ENCODE peak calls at places on chromosomes 11 and 22, in nine cellular contexts. One of them, this sample, is unnamed.

GRCh38 chr22:35070451-35071093 is 4.6 kb downstream of the ISX start:
- DNase-seq in DND-41: no peak
- DNase-seq in stimulated activated CD4-positive, alpha-beta T cell treated with anti-CD3 and anti-CD28 coated beads, Interleukin-1b, Interleukin-23, amount 100 ng/mL, for 24 hours: no peak
- DNase-seq in activated CD4-positive, alpha-beta memory T cell treated with anti-CD3 and anti-CD28 coated beads, Interleukin-2, amount 10 ng/mL, durations not matched to agents 7 days and 5 days: no peak
- DNase-seq in ELF-1: no peak
- DNase-seq in SK-N-SH: no peak
- DNase-seq in activated CD4-positive, alpha-beta T cell treated with anti-CD3 and anti-CD28 coated beads for 48 hours: no peak
- DNase-seq in astrocyte of the spinal cord: no peak
- DNase-seq in GM23338: no peak
- DNase-seq in this sample: no peak

GRCh38 chr11:132895340-132895739 is 637.0 kb downstream of the OPCML start:
- DNase-seq in DND-41: no peak
- DNase-seq in stimulated activated CD4-positive, alpha-beta T cell treated with anti-CD3 and anti-CD28 coated beads, Interleukin-1b, Interleukin-23, amount 100 ng/mL, for 24 hours: no peak
- DNase-seq in activated CD4-positive, alpha-beta memory T cell treated with anti-CD3 and anti-CD28 coated beads, Interleukin-2, amount 10 ng/mL, durations not matched to agents 7 days and 5 days: no peak
- DNase-seq in ELF-1: no peak
- DNase-seq in SK-N-SH: no peak
- DNase-seq in activated CD4-positive, alpha-beta T cell treated with anti-CD3 and anti-CD28 coated beads for 48 hours: no peak
- DNase-seq in astrocyte of the spinal cord: peak; percentile 73
- DNase-seq in GM23338: no peak
- DNase-seq in this sample: peak; percentile 83

GRCh38 chr11:93817426-93818348 is 32.7 kb downstream of the VSTM5 start:
- DNase-seq in DND-41: no peak
- DNase-seq in stimulated activated CD4-positive, alpha-beta T cell treated with anti-CD3 and anti-CD28 coated beads, Interleukin-1b, Interleukin-23, amount 100 ng/mL, for 24 hours: no peak
- DNase-seq in activated CD4-positive, alpha-beta memory T cell treated with anti-CD3 and anti-CD28 coated beads, Interleukin-2, amount 10 ng/mL, durations not matched to agents 7 days and 5 days: no peak
- DNase-seq in ELF-1: peak; percentile 60
- DNase-seq in SK-N-SH: no peak
- DNase-seq in activated CD4-positive, alpha-beta T cell treated with anti-CD3 and anti-CD28 coated beads for 48 hours: no peak
- DNase-seq in astrocyte of the spinal cord: no peak
- DNase-seq in GM23338: no peak
- DNase-seq in this sample: no peak

GRCh38 chr11:116725434-116726221 is 47.2 kb downstream of the BUD13 start:
- DNase-seq in DND-41: no peak
- DNase-seq in stimulated activated CD4-positive, alpha-beta T cell treated with anti-CD3 and anti-CD28 coated beads, Interleukin-1b, Interleukin-23, amount 100 ng/mL, for 24 hours: no peak
- DNase-seq in activated CD4-positive, alpha-beta memory T cell treated with anti-CD3 and anti-CD28 coated beads, Interleukin-2, amount 10 ng/mL, durations not matched to agents 7 days and 5 days: no peak
- DNase-seq in ELF-1: peak; percentile 58
- DNase-seq in SK-N-SH: no peak
- DNase-seq in activated CD4-positive, alpha-beta T cell treated with anti-CD3 and anti-CD28 coated beads for 48 hours: no peak
- DNase-seq in astrocyte of the spinal cord: no peak
- DNase-seq in GM23338: peak; percentile 32
- DNase-seq in this sample: peak; percentile 57

GRCh38 chr11:104970756-104971155 is 2.4 kb upstream of the CASP4 start:
- DNase-seq in DND-41: no peak
- DNase-seq in stimulated activated CD4-positive, alpha-beta T cell treated with anti-CD3 and anti-CD28 coated beads, Interleukin-1b, Interleukin-23, amount 100 ng/mL, for 24 hours: no peak
- DNase-seq in activated CD4-positive, alpha-beta memory T cell treated with anti-CD3 and anti-CD28 coated beads, Interleukin-2, amount 10 ng/mL, durations not matched to agents 7 days and 5 days: no peak
- DNase-seq in ELF-1: no peak
- DNase-seq in SK-N-SH: no peak
- DNase-seq in activated CD4-positive, alpha-beta T cell treated with anti-CD3 and anti-CD28 coated beads for 48 hours: no peak
- DNase-seq in astrocyte of the spinal cord: no peak
- DNase-seq in GM23338: no peak
- DNase-seq in this sample: no peak

GRCh38 chr22:43529954-43530863 is 118.4 kb downstream of the MPPED1 start:
- DNase-seq in DND-41: no peak
- DNase-seq in stimulated activated CD4-positive, alpha-beta T cell treated with anti-CD3 and anti-CD28 coated beads, Interleukin-1b, Interleukin-23, amount 100 ng/mL, for 24 hours: no peak
- DNase-seq in activated CD4-positive, alpha-beta memory T cell treated with anti-CD3 and anti-CD28 coated beads, Interleukin-2, amount 10 ng/mL, durations not matched to agents 7 days and 5 days: no peak
- DNase-seq in ELF-1: peak; percentile 35
- DNase-seq in SK-N-SH: no peak
- DNase-seq in activated CD4-positive, alpha-beta T cell treated with anti-CD3 and anti-CD28 coated beads for 48 hours: no peak
- DNase-seq in astrocyte of the spinal cord: no peak
- DNase-seq in GM23338: no peak
- DNase-seq in this sample: no peak

GRCh38 chr11:130699561-130699960 is 216.7 kb downstream of the SNX19 start:
- DNase-seq in DND-41: no peak
- DNase-seq in stimulated activated CD4-positive, alpha-beta T cell treated with anti-CD3 and anti-CD28 coated beads, Interleukin-1b, Interleukin-23, amount 100 ng/mL, for 24 hours: no peak
- DNase-seq in activated CD4-positive, alpha-beta memory T cell treated with anti-CD3 and anti-CD28 coated beads, Interleukin-2, amount 10 ng/mL, durations not matched to agents 7 days and 5 days: no peak
- DNase-seq in ELF-1: no peak
- DNase-seq in SK-N-SH: no peak
- DNase-seq in activated CD4-positive, alpha-beta T cell treated with anti-CD3 and anti-CD28 coated beads for 48 hours: no peak
- DNase-seq in astrocyte of the spinal cord: no peak
- DNase-seq in GM23338: no peak
- DNase-seq in this sample: no peak

GRCh38 chr11:6156628-6157367 is 13.3 kb downstream of the OR52B2 start:
- DNase-seq in DND-41: no peak
- DNase-seq in stimulated activated CD4-positive, alpha-beta T cell treated with anti-CD3 and anti-CD28 coated beads, Interleukin-1b, Interleukin-23, amount 100 ng/mL, for 24 hours: no peak
- DNase-seq in activated CD4-positive, alpha-beta memory T cell treated with anti-CD3 and anti-CD28 coated beads, Interleukin-2, amount 10 ng/mL, durations not matched to agents 7 days and 5 days: no peak
- DNase-seq in ELF-1: peak; percentile 28
- DNase-seq in SK-N-SH: no peak
- DNase-seq in activated CD4-positive, alpha-beta T cell treated with anti-CD3 and anti-CD28 coated beads for 48 hours: peak; percentile 7
- DNase-seq in astrocyte of the spinal cord: no peak
- DNase-seq in GM23338: peak; percentile 26
- DNase-seq in this sample: peak; percentile 2

GRCh38 chr11:59777104-59777503 is 21.9 kb downstream of the STX3 start:
- DNase-seq in DND-41: no peak
- DNase-seq in stimulated activated CD4-positive, alpha-beta T cell treated with anti-CD3 and anti-CD28 coated beads, Interleukin-1b, Interleukin-23, amount 100 ng/mL, for 24 hours: no peak
- DNase-seq in activated CD4-positive, alpha-beta memory T cell treated with anti-CD3 and anti-CD28 coated beads, Interleukin-2, amount 10 ng/mL, durations not matched to agents 7 days and 5 days: no peak
- DNase-seq in ELF-1: no peak
- DNase-seq in SK-N-SH: no peak
- DNase-seq in activated CD4-positive, alpha-beta T cell treated with anti-CD3 and anti-CD28 coated beads for 48 hours: no peak
- DNase-seq in astrocyte of the spinal cord: no peak
- DNase-seq in GM23338: no peak
- DNase-seq in this sample: no peak

GRCh38 chr11:12871788-12872321 is 137.3 kb upstream of the RASSF10 start:
- DNase-seq in DND-41: no peak
- DNase-seq in stimulated activated CD4-positive, alpha-beta T cell treated with anti-CD3 and anti-CD28 coated beads, Interleukin-1b, Interleukin-23, amount 100 ng/mL, for 24 hours: no peak
- DNase-seq in activated CD4-positive, alpha-beta memory T cell treated with anti-CD3 and anti-CD28 coated beads, Interleukin-2, amount 10 ng/mL, durations not matched to agents 7 days and 5 days: no peak
- DNase-seq in ELF-1: no peak
- DNase-seq in SK-N-SH: no peak
- DNase-seq in activated CD4-positive, alpha-beta T cell treated with anti-CD3 and anti-CD28 coated beads for 48 hours: no peak
- DNase-seq in astrocyte of the spinal cord: no peak
- DNase-seq in GM23338: no peak
- DNase-seq in this sample: peak; percentile 68

GRCh38 chr11:124114942-124115781 is at the start of gene VWA5A:
- DNase-seq in DND-41: peak; percentile 79
- DNase-seq in stimulated activated CD4-positive, alpha-beta T cell treated with anti-CD3 and anti-CD28 coated beads, Interleukin-1b, Interleukin-23, amount 100 ng/mL, for 24 hours: peak; percentile 54
- DNase-seq in activated CD4-positive, alpha-beta memory T cell treated with anti-CD3 and anti-CD28 coated beads, Interleukin-2, amount 10 ng/mL, durations not matched to agents 7 days and 5 days: peak; percentile 83
- DNase-seq in ELF-1: peak; percentile 84
- DNase-seq in SK-N-SH: peak; percentile 80
- DNase-seq in activated CD4-positive, alpha-beta T cell treated with anti-CD3 and anti-CD28 coated beads for 48 hours: peak; percentile 87
- DNase-seq in astrocyte of the spinal cord: peak; percentile 91
- DNase-seq in GM23338: peak; percentile 95
- DNase-seq in this sample: peak; percentile 93

GRCh38 chr11:94815705-94816344 is 47.7 kb downstream of the AMOTL1 start:
- DNase-seq in DND-41: peak; percentile 10
- DNase-seq in stimulated activated CD4-positive, alpha-beta T cell treated with anti-CD3 and anti-CD28 coated beads, Interleukin-1b, Interleukin-23, amount 100 ng/mL, for 24 hours: no peak
- DNase-seq in activated CD4-positive, alpha-beta memory T cell treated with anti-CD3 and anti-CD28 coated beads, Interleukin-2, amount 10 ng/mL, durations not matched to agents 7 days and 5 days: no peak
- DNase-seq in ELF-1: no peak
- DNase-seq in SK-N-SH: no peak
- DNase-seq in activated CD4-positive, alpha-beta T cell treated with anti-CD3 and anti-CD28 coated beads for 48 hours: no peak
- DNase-seq in astrocyte of the spinal cord: peak; percentile 48
- DNase-seq in GM23338: peak; percentile 82
- DNase-seq in this sample: peak; percentile 68

GRCh38 chr22:23138584-23139469 is 3.0 kb downstream of the RSPH14 start:
- DNase-seq in DND-41: no peak
- DNase-seq in stimulated activated CD4-positive, alpha-beta T cell treated with anti-CD3 and anti-CD28 coated beads, Interleukin-1b, Interleukin-23, amount 100 ng/mL, for 24 hours: no peak
- DNase-seq in activated CD4-positive, alpha-beta memory T cell treated with anti-CD3 and anti-CD28 coated beads, Interleukin-2, amount 10 ng/mL, durations not matched to agents 7 days and 5 days: no peak
- DNase-seq in ELF-1: no peak
- DNase-seq in SK-N-SH: no peak
- DNase-seq in activated CD4-positive, alpha-beta T cell treated with anti-CD3 and anti-CD28 coated beads for 48 hours: no peak
- DNase-seq in astrocyte of the spinal cord: no peak
- DNase-seq in GM23338: no peak
- DNase-seq in this sample: no peak

GRCh38 chr11:134294664-134295063 is 18.5 kb downstream of the GLB1L3 start:
- DNase-seq in DND-41: no peak
- DNase-seq in stimulated activated CD4-positive, alpha-beta T cell treated with anti-CD3 and anti-CD28 coated beads, Interleukin-1b, Interleukin-23, amount 100 ng/mL, for 24 hours: no peak
- DNase-seq in activated CD4-positive, alpha-beta memory T cell treated with anti-CD3 and anti-CD28 coated beads, Interleukin-2, amount 10 ng/mL, durations not matched to agents 7 days and 5 days: no peak
- DNase-seq in ELF-1: no peak
- DNase-seq in SK-N-SH: no peak
- DNase-seq in activated CD4-positive, alpha-beta T cell treated with anti-CD3 and anti-CD28 coated beads for 48 hours: no peak
- DNase-seq in astrocyte of the spinal cord: no peak
- DNase-seq in GM23338: no peak
- DNase-seq in this sample: no peak

GRCh38 chr11:35683728-35684339 is 21.3 kb downstream of the TRIM44 start:
- DNase-seq in DND-41: no peak
- DNase-seq in stimulated activated CD4-positive, alpha-beta T cell treated with anti-CD3 and anti-CD28 coated beads, Interleukin-1b, Interleukin-23, amount 100 ng/mL, for 24 hours: no peak
- DNase-seq in activated CD4-positive, alpha-beta memory T cell treated with anti-CD3 and anti-CD28 coated beads, Interleukin-2, amount 10 ng/mL, durations not matched to agents 7 days and 5 days: no peak
- DNase-seq in ELF-1: no peak
- DNase-seq in SK-N-SH: no peak
- DNase-seq in activated CD4-positive, alpha-beta T cell treated with anti-CD3 and anti-CD28 coated beads for 48 hours: no peak
- DNase-seq in astrocyte of the spinal cord: no peak
- DNase-seq in GM23338: no peak
- DNase-seq in this sample: no peak

GRCh38 chr11:101474666-101475065 is 109.1 kb downstream of the TRPC6 start:
- DNase-seq in DND-41: no peak
- DNase-seq in stimulated activated CD4-positive, alpha-beta T cell treated with anti-CD3 and anti-CD28 coated beads, Interleukin-1b, Interleukin-23, amount 100 ng/mL, for 24 hours: no peak
- DNase-seq in activated CD4-positive, alpha-beta memory T cell treated with anti-CD3 and anti-CD28 coated beads, Interleukin-2, amount 10 ng/mL, durations not matched to agents 7 days and 5 days: no peak
- DNase-seq in ELF-1: no peak
- DNase-seq in SK-N-SH: no peak
- DNase-seq in activated CD4-positive, alpha-beta T cell treated with anti-CD3 and anti-CD28 coated beads for 48 hours: no peak
- DNase-seq in astrocyte of the spinal cord: no peak
- DNase-seq in GM23338: no peak
- DNase-seq in this sample: no peak

GRCh38 chr22:37186228-37186996 is 1.6 kb downstream of the C1QTNF6 start:
- DNase-seq in DND-41: peak; percentile 63
- DNase-seq in stimulated activated CD4-positive, alpha-beta T cell treated with anti-CD3 and anti-CD28 coated beads, Interleukin-1b, Interleukin-23, amount 100 ng/mL, for 24 hours: no peak
- DNase-seq in activated CD4-positive, alpha-beta memory T cell treated with anti-CD3 and anti-CD28 coated beads, Interleukin-2, amount 10 ng/mL, durations not matched to agents 7 days and 5 days: peak; percentile 43
- DNase-seq in ELF-1: peak; percentile 55
- DNase-seq in SK-N-SH: peak; percentile 85
- DNase-seq in activated CD4-positive, alpha-beta T cell treated with anti-CD3 and anti-CD28 coated beads for 48 hours: peak; percentile 45
- DNase-seq in astrocyte of the spinal cord: peak; percentile 81
- DNase-seq in GM23338: peak; percentile 87
- DNase-seq in this sample: peak; percentile 81

GRCh38 chr11:126466288-126467045 is 111.0 kb downstream of the ST3GAL4 start:
- DNase-seq in DND-41: no peak
- DNase-seq in stimulated activated CD4-positive, alpha-beta T cell treated with anti-CD3 and anti-CD28 coated beads, Interleukin-1b, Interleukin-23, amount 100 ng/mL, for 24 hours: no peak
- DNase-seq in activated CD4-positive, alpha-beta memory T cell treated with anti-CD3 and anti-CD28 coated beads, Interleukin-2, amount 10 ng/mL, durations not matched to agents 7 days and 5 days: no peak
- DNase-seq in ELF-1: no peak
- DNase-seq in SK-N-SH: peak; percentile 28
- DNase-seq in activated CD4-positive, alpha-beta T cell treated with anti-CD3 and anti-CD28 coated beads for 48 hours: no peak
- DNase-seq in astrocyte of the spinal cord: no peak
- DNase-seq in GM23338: no peak
- DNase-seq in this sample: no peak

GRCh38 chr11:12242071-12242672 is 131.8 kb downstream of the MICAL2 start:
- DNase-seq in DND-41: peak; percentile 96
- DNase-seq in stimulated activated CD4-positive, alpha-beta T cell treated with anti-CD3 and anti-CD28 coated beads, Interleukin-1b, Interleukin-23, amount 100 ng/mL, for 24 hours: no peak
- DNase-seq in activated CD4-positive, alpha-beta memory T cell treated with anti-CD3 and anti-CD28 coated beads, Interleukin-2, amount 10 ng/mL, durations not matched to agents 7 days and 5 days: no peak
- DNase-seq in ELF-1: no peak
- DNase-seq in SK-N-SH: no peak
- DNase-seq in activated CD4-positive, alpha-beta T cell treated with anti-CD3 and anti-CD28 coated beads for 48 hours: peak; percentile 21
- DNase-seq in astrocyte of the spinal cord: no peak
- DNase-seq in GM23338: peak; percentile 11
- DNase-seq in this sample: no peak

GRCh38 chr11:47257518-47258316 is at the start of gene NR1H3:
- DNase-seq in DND-41: no peak
- DNase-seq in stimulated activated CD4-positive, alpha-beta T cell treated with anti-CD3 and anti-CD28 coated beads, Interleukin-1b, Interleukin-23, amount 100 ng/mL, for 24 hours: no peak
- DNase-seq in activated CD4-positive, alpha-beta memory T cell treated with anti-CD3 and anti-CD28 coated beads, Interleukin-2, amount 10 ng/mL, durations not matched to agents 7 days and 5 days: no peak
- DNase-seq in ELF-1: peak; percentile 85
- DNase-seq in SK-N-SH: peak; percentile 79
- DNase-seq in activated CD4-positive, alpha-beta T cell treated with anti-CD3 and anti-CD28 coated beads for 48 hours: no peak
- DNase-seq in astrocyte of the spinal cord: peak; percentile 59
- DNase-seq in GM23338: peak; percentile 84
- DNase-seq in this sample: peak; percentile 88

GRCh38 chr22:32556150-32556549 is 81.5 kb downstream of the FBXO7 start:
- DNase-seq in DND-41: no peak
- DNase-seq in stimulated activated CD4-positive, alpha-beta T cell treated with anti-CD3 and anti-CD28 coated beads, Interleukin-1b, Interleukin-23, amount 100 ng/mL, for 24 hours: no peak
- DNase-seq in activated CD4-positive, alpha-beta memory T cell treated with anti-CD3 and anti-CD28 coated beads, Interleukin-2, amount 10 ng/mL, durations not matched to agents 7 days and 5 days: no peak
- DNase-seq in ELF-1: no peak
- DNase-seq in SK-N-SH: no peak
- DNase-seq in activated CD4-positive, alpha-beta T cell treated with anti-CD3 and anti-CD28 coated beads for 48 hours: no peak
- DNase-seq in astrocyte of the spinal cord: no peak
- DNase-seq in GM23338: no peak
- DNase-seq in this sample: no peak

GRCh38 chr11:129608711-129609110 is 206.9 kb upstream of the TMEM45B start:
- DNase-seq in DND-41: no peak
- DNase-seq in stimulated activated CD4-positive, alpha-beta T cell treated with anti-CD3 and anti-CD28 coated beads, Interleukin-1b, Interleukin-23, amount 100 ng/mL, for 24 hours: no peak
- DNase-seq in activated CD4-positive, alpha-beta memory T cell treated with anti-CD3 and anti-CD28 coated beads, Interleukin-2, amount 10 ng/mL, durations not matched to agents 7 days and 5 days: no peak
- DNase-seq in ELF-1: no peak
- DNase-seq in SK-N-SH: no peak
- DNase-seq in activated CD4-positive, alpha-beta T cell treated with anti-CD3 and anti-CD28 coated beads for 48 hours: no peak
- DNase-seq in astrocyte of the spinal cord: no peak
- DNase-seq in GM23338: no peak
- DNase-seq in this sample: no peak

GRCh38 chr22:50247748-50248147 is 2.9 kb upstream of the TUBGCP6 start:
- DNase-seq in DND-41: no peak
- DNase-seq in stimulated activated CD4-positive, alpha-beta T cell treated with anti-CD3 and anti-CD28 coated beads, Interleukin-1b, Interleukin-23, amount 100 ng/mL, for 24 hours: no peak
- DNase-seq in activated CD4-positive, alpha-beta memory T cell treated with anti-CD3 and anti-CD28 coated beads, Interleukin-2, amount 10 ng/mL, durations not matched to agents 7 days and 5 days: peak; percentile 84
- DNase-seq in ELF-1: peak; percentile 87
- DNase-seq in SK-N-SH: peak; percentile 81
- DNase-seq in activated CD4-positive, alpha-beta T cell treated with anti-CD3 and anti-CD28 coated beads for 48 hours: no peak
- DNase-seq in astrocyte of the spinal cord: peak; percentile 56
- DNase-seq in GM23338: peak; percentile 87
- DNase-seq in this sample: peak; percentile 87

GRCh38 chr22:37999640-38000272 is 15.4 kb upstream of the SOX10 start:
- DNase-seq in DND-41: peak; percentile 12
- DNase-seq in stimulated activated CD4-positive, alpha-beta T cell treated with anti-CD3 and anti-CD28 coated beads, Interleukin-1b, Interleukin-23, amount 100 ng/mL, for 24 hours: no peak
- DNase-seq in activated CD4-positive, alpha-beta memory T cell treated with anti-CD3 and anti-CD28 coated beads, Interleukin-2, amount 10 ng/mL, durations not matched to agents 7 days and 5 days: no peak
- DNase-seq in ELF-1: peak; percentile 34
- DNase-seq in SK-N-SH: no peak
- DNase-seq in activated CD4-positive, alpha-beta T cell treated with anti-CD3 and anti-CD28 coated beads for 48 hours: peak; percentile 7
- DNase-seq in astrocyte of the spinal cord: peak; percentile 73
- DNase-seq in GM23338: no peak
- DNase-seq in this sample: no peak

This sample was measured in left kidney.